ENCODE peak calls at places on chromosomes 4 and X, in eight cellular contexts. M, I, T, L, V, W, G and S are unnamed samples.

GRCh38 chr4:43843501-43843900 is 605.1 kb downstream of the KCTD8 start:
- DNase-seq in M (no peak), I (no peak), T (no peak), L (peak; percentile 20), V (peak; percentile 11), W (no peak), G (peak; percentile 0), S (no peak)

GRCh38 chr4:24195976-24196736 is 306.3 kb upstream of the PPARGC1A start:
- DNase-seq in M (no peak), I (no peak), T (no peak), L (no peak), V (no peak), W (no peak), G (no peak), S (no peak)

GRCh38 chr4:89757154-89757723 is 79.7 kb downstream of the SNCA start:
- DNase-seq in M (no peak), I (no peak), T (no peak), L (no peak), V (no peak), W (no peak), G (no peak), S (no peak)

GRCh38 chr4:184170996-184171395 is 46.7 kb downstream of the ENPP6 start:
- DNase-seq in M (no peak), I (peak; percentile 34), T (no peak), L (peak; percentile 60), V (peak; percentile 56), W (no peak), G (peak; percentile 32), S (peak; percentile 48)

GRCh38 chr4:52014903-52015302 is 5.3 kb downstream of the LRRC66 start:
- DNase-seq in M (no peak), I (no peak), T (no peak), L (no peak), V (peak; percentile 9), W (no peak), G (no peak), S (no peak)

GRCh38 chrX:19889582-19890342 is 2.4 kb upstream of the SH3KBP1 start:
- DNase-seq in M (no peak), I (peak; percentile 66), T (no peak), L (peak; percentile 64), V (peak; percentile 15), W (no peak), G (peak; percentile 87), S (peak; percentile 73)

GRCh38 chr4:94610140-94610539 is 147.6 kb upstream of the BMPR1B start:
- DNase-seq in M (no peak), I (no peak), T (no peak), L (no peak), V (no peak), W (no peak), G (no peak), S (no peak)

GRCh38 chr4:51894246-51894645 is 51.3 kb downstream of the DCUN1D4 start:
- DNase-seq in M (no peak), I (peak; percentile 75), T (no peak), L (peak; percentile 20), V (no peak), W (no peak), G (peak; percentile 44), S (peak; percentile 54)

GRCh38 chrX:125193921-125194320 is 125.8 kb upstream of the TEX13C start:
- DNase-seq in M (no peak), I (no peak), T (no peak), L (no peak), V (no peak), W (no peak), G (no peak), S (no peak)

GRCh38 chrX:97159916-97160800 is 276.4 kb downstream of the RPA4 start:
- DNase-seq in M (no peak), I (no peak), T (no peak), L (no peak), V (peak; percentile 55), W (no peak), G (no peak), S (peak; percentile 2)
- H3K4me3 ChIP-seq in M (no peak overlapping the region), I (no peak overlapping the region), T (no peak overlapping the region), L (no peak overlapping the region), V (peak overlapping the region; percentile 24), W (no peak overlapping the region), G (no peak overlapping the region), S (no peak overlapping the region)

GRCh38 chrX:70998402-70999027 is 67.6 kb upstream of the SLC7A3 start:
- DNase-seq in M (peak; percentile 46), I (peak; percentile 46), T (no peak), L (peak; percentile 43), V (peak; percentile 69), W (no peak), G (peak; percentile 56), S (peak; percentile 66)
- TF ChIP-seq CTCF in M (no peak), I (peak; percentile 24), T (peak; percentile 38), L (peak; percentile 43), V (peak; percentile 60), W (no peak), G (peak; percentile 28), S (peak; percentile 35)

GRCh38 chrX:138709886-138710285 is 1.6 kb downstream of the FGF13 start:
- DNase-seq in M (no peak), I (no peak), T (no peak), L (peak; percentile 4), V (peak; percentile 36), W (no peak), G (no peak), S (no peak)
- H3K4me3 ChIP-seq in M (peak overlapping the region; percentile 65), I (no peak overlapping the region), T (no peak overlapping the region), L (no peak overlapping the region), V (peak overlapping the region; percentile 66), W (peak overlapping the region; percentile 60), G (no peak overlapping the region), S (no peak overlapping the region)

GRCh38 chr4:156593464-156593863 is 378.1 kb downstream of the PDGFC start:
- DNase-seq in M (no peak), I (peak; percentile 38), T (no peak), L (no peak), V (no peak), W (no peak), G (peak; percentile 36), S (peak; percentile 41)
- TF ChIP-seq CTCF in M (no peak), I (peak; percentile 20), T (no peak), L (no peak), V (no peak), W (no peak), G (no peak), S (peak; percentile 18)

DNA sequence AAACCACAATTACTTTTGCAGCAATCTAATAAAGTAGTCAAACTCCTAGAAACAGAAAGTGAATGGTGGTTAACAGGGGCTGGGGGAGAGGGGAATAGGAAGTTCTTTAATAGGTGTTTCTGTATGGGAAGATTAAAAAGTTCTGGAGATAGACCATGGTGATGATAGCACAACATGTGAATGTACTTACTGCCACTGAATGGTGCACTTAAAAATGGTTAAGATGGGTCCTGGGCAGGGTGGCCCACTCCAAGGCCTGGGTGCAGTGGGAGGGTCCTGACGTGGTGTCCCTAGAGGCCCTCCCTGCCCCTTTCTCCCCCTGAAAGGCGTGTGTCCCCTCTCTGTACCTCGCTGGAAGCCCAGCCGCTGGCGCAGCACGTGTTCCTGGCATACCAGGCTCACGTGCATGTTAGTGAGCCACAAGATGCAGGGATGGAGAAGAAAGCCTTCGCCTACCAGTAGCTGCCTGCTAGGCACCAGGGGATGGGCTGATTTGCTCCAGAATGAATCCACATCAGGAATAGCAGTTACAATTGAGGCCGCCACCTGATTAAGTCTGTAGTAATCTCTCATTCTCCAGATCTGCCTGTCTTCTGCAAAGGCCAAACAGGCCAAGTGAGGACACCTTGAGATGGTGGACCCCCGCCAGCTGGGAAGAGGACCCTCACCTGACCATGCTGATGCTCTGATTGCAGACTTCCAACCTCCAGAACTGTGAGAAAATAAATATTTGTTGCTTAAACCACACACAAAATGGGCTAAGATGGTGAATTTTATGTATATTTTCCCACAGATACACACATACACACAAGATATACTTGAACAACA is 67.5 kb downstream of the COQ2 start:
- DNase-seq in M (no peak), I (no peak), T (peak; percentile 59), L (no peak), V (no peak), W (no peak), G (no peak), S (no peak)
- H3K4me3 ChIP-seq in M (no peak overlapping the region), I (no peak overlapping the region), T (no peak overlapping the region), L (no peak overlapping the region), V (no peak overlapping the region), W (no peak overlapping the region), G (no peak overlapping the region), S (no peak overlapping the region)

GRCh38 chrX:46258356-46258755 is 286.9 kb downstream of the ZNF674 start:
- DNase-seq in M (no peak), I (no peak), T (no peak), L (no peak), V (no peak), W (no peak), G (no peak), S (peak; percentile 4)
- TF ChIP-seq CTCF in M (no peak), I (no peak), T (no peak), L (no peak), V (no peak), W (no peak), G (no peak), S (no peak)

DNA sequence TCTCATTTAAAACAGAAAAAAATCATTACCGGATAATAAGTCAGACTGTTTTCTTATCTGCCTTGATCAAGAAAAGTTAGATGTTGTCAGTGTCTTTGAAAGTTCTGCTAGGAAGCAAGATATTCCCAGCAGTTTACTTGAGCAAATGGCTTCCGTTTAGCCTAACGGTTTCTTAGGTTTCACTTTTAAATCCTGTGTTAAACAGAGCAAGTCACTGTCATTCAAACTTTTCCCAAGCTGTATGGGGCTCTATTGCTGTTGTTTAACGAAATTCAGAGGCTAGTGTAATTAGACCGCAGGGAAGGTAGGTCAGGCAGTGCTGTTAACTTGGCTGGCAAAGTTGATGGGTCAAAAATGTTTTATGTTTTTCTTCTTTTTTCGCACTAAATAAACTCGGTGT is 80.3 kb upstream of the NEIL3 start:
- DNase-seq in M (no peak), I (peak; percentile 21), T (no peak), L (peak; percentile 44), V (no peak), W (no peak), G (peak; percentile 36), S (peak; percentile 35)
- H3K4me3 ChIP-seq in M (no peak overlapping the region), I (peak overlapping the region; percentile 33), T (no peak overlapping the region), L (peak overlapping the region; percentile 8), V (no peak overlapping the region), W (peak overlapping the region; percentile 34), G (peak overlapping the region; percentile 29), S (peak overlapping the region; percentile 43)

DNA sequence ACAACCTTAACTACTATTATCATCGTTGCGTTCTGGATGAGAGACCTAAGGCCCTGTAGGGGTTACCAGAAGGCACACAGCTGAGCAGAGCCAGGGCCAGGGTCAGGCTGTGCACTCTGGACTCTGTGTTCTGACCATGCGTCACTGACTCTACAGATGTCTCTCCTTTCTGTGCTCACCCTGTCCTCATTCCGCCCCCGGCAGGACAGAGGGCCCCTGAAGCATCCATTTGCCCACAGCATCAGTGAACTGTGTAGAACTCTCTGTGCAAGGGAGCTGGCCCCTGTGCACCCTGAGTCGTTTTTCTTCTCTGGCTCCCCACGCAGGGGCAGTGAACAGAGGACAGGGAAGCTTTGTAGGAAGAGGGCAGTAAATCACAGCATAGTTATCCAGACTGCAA is 21.3 kb downstream of the GPKOW start:
- DNase-seq in M (no peak), I (no peak), T (no peak), L (no peak), V (no peak), W (no peak), G (no peak), S (no peak)
- TF ChIP-seq CTCF in M (no peak), I (no peak), T (no peak), L (no peak), V (no peak), W (no peak), G (no peak), S (no peak)